ENCODE peak calls at places on chromosomes 11 and 22, in nine cellular contexts. X is NCI-H2029; U is RWPE1; I is fibroblast of mammary gland; L is GM23248; K is NCI-H774; R is activated CD8-positive, alpha-beta memory T cell treated with anti-CD3 and anti-CD28 coated beads, Interleukin-2, amount 50 U/mL, for 4 hours; S is esophagus muscularis mucosa; T is SW 1271. P is an unnamed sample.

GRCh38 chr22:49497266-49497665 is 330.4 kb downstream of the BRD1 start:
- DNase-seq in X (no peak), U (no peak), I (no peak), L (no peak), K (no peak), R (no peak), S (no peak), T (no peak), P (no peak)

GRCh38 chr11:125807909-125808308 is 20.0 kb downstream of the PATE3 start:
- DNase-seq in X (no peak), U (no peak), I (peak), L (peak), K (no peak), R (no peak), S (no peak), T (no peak), P (peak)

GRCh38 chr11:11787305-11788066 is 54.3 kb upstream of the USP47 start:
- DNase-seq in X (peak), U (peak), I (peak), L (peak), K (peak), R (peak), S (peak), T (no peak), P (peak)

GRCh38 chr11:110857885-110858555 is 145.8 kb upstream of the ARHGAP20 start:
- DNase-seq in X (no peak), U (peak), I (peak), L (peak), K (no peak), R (no peak), S (no peak), T (no peak), P (peak)

GRCh38 chr22:31680764-31681624 is 19.0 kb upstream of the PISD start:
- DNase-seq in X (no peak), U (no peak), I (peak), L (peak), K (no peak), R (no peak), S (no peak), T (no peak), P (peak)

GRCh38 chr22:25161916-25162530 is 37.6 kb upstream of the CRYBB3 start:
- DNase-seq in X (no peak), U (no peak), I (no peak), L (no peak), K (no peak), R (no peak), S (no peak), T (no peak), P (no peak)

GRCh38 chr11:121929581-121929980 is 186.4 kb downstream of the BLID start:
- DNase-seq in X (peak), U (no peak), I (peak), L (peak), K (no peak), R (no peak), S (peak), T (no peak), P (peak)

GRCh38 chr11:117226388-117227385 is 5.2 kb downstream of the PCSK7 start:
- DNase-seq in X (peak), U (peak), I (peak), L (peak), K (peak), R (no peak), S (no peak), T (no peak), P (peak)

GRCh38 chr11:568306-569259 is 7.7 kb upstream of the PHRF1 start:
- DNase-seq in X (peak), U (peak), I (peak), L (peak), K (peak), R (peak), S (peak), T (peak), P (peak)

GRCh38 chr22:23399367-23400285 is 180.5 kb downstream of the IGLL1 start:
- DNase-seq in X (no peak), U (no peak), I (no peak), L (no peak), K (no peak), R (no peak), S (no peak), T (no peak), P (no peak)

GRCh38 chr11:69716891-69717747 is 13.3 kb upstream of the FGF19 start:
- DNase-seq in X (no peak), U (no peak), I (no peak), L (no peak), K (no peak), R (no peak), S (no peak), T (no peak), P (no peak)

GRCh38 chr11:67629386-67630229 is at the start of gene NUDT8:
- DNase-seq in X (peak), U (peak), I (peak), L (peak), K (peak), R (peak), S (no peak), T (peak), P (peak)

GRCh38 chr11:66800720-66801428 is 42.4 kb upstream of the RCE1 start:
- DNase-seq in X (no peak), U (no peak), I (no peak), L (no peak), K (no peak), R (no peak), S (no peak), T (no peak), P (no peak)

GRCh38 chr11:127644366-127644765 is 643.8 kb upstream of the KIRREL3 start:
- DNase-seq in X (no peak), U (no peak), I (no peak), L (no peak), K (no peak), R (no peak), S (no peak), T (no peak), P (no peak)

GRCh38 chr11:824292-824880 is 3.3 kb upstream of the CRACR2B start:
- DNase-seq in X (peak), U (no peak), I (no peak), L (no peak), K (no peak), R (no peak), S (no peak), T (no peak), P (no peak)

GRCh38 chr11:94553938-94554337 is 10.2 kb downstream of the FUT4 start:
- DNase-seq in X (peak), U (no peak), I (peak), L (peak), K (no peak), R (no peak), S (no peak), T (no peak), P (peak)

GRCh38 chr11:134224710-134225662 is 515 bp downstream of the VPS26B start:
- DNase-seq in X (peak), U (peak), I (no peak), L (peak), K (peak), R (peak), S (no peak), T (no peak), P (peak)

GRCh38 chr11:116853461-116854073 is 16.1 kb upstream of the APOA1 start:
- DNase-seq in X (peak), U (peak), I (peak), L (peak), K (no peak), R (peak), S (no peak), T (peak), P (peak)

GRCh38 chr11:111565111-111565720 is 24.7 kb downstream of the LAYN start:
- DNase-seq in X (peak), U (peak), I (peak), L (peak), K (peak), R (peak), S (no peak), T (peak), P (peak)

GRCh38 chr22:28105396-28105795 is 186.3 kb upstream of the PITPNB start:
- DNase-seq in X (no peak), U (no peak), I (no peak), L (no peak), K (no peak), R (no peak), S (peak), T (no peak), P (no peak)

GRCh38 chr11:1039481-1040427 is 3.2 kb upstream of the MUC6 start:
- DNase-seq in X (no peak), U (no peak), I (no peak), L (no peak), K (no peak), R (no peak), S (no peak), T (no peak), P (no peak)

P was measured in IMR-90.